ENCODE peak calls at places on chromosomes 1 and 21, in ten cellular contexts. U, Q, P, L, E, M, D, J, R and Y are unnamed samples.

GRCh38 chr1:192588546-192588945 is 13.0 kb downstream of the RGS1 start:
- DNase-seq in U (no peak), Q (no peak), P (no peak), L (no peak), E (no peak), M (no peak), D (no peak), J (no peak), R (no peak), Y (no peak)

GRCh38 chr1:66197785-66198184 is 336.2 kb upstream of the SGIP1 start:
- DNase-seq in U (no peak), Q (peak; percentile 71), P (no peak), L (no peak), E (no peak), M (no peak), D (no peak), J (no peak), R (no peak), Y (no peak)

GRCh38 chr1:113660053-113660452 is 99.2 kb downstream of the PHTF1 start:
- DNase-seq in U (no peak), Q (peak; percentile 29), P (no peak), L (no peak), E (no peak), M (no peak), D (no peak), J (peak; percentile 47), R (no peak), Y (no peak)

GRCh38 chr1:225464851-225465792 is 37.3 kb upstream of the LBR start:
- DNase-seq in U (no peak), Q (peak; percentile 69), P (no peak), L (no peak), E (no peak), M (no peak), D (no peak), J (peak; percentile 25), R (no peak), Y (no peak)

GRCh38 chr1:15353839-15354579 is 55.7 kb upstream of the EFHD2 start:
- DNase-seq in U (no peak), Q (peak; percentile 60), P (no peak), L (no peak), E (no peak), M (no peak), D (no peak), J (no peak), R (no peak), Y (no peak)

GRCh38 chr1:55631508-55631907 is 416.3 kb upstream of the USP24 start:
- DNase-seq in U (no peak), Q (no peak), P (no peak), L (no peak), E (no peak), M (no peak), D (no peak), J (no peak), R (no peak), Y (no peak)

GRCh38 chr1:161215079-161215478 is at the start of gene FCER1G:
- DNase-seq in U (peak; percentile 69), Q (no peak), P (no peak), L (peak; percentile 43), E (no peak), M (no peak), D (peak; percentile 70), J (no peak), R (no peak), Y (no peak)

GRCh38 chr1:232383455-232384074 is 246.4 kb downstream of the SIPA1L2 start:
- DNase-seq in U (no peak), Q (no peak), P (no peak), L (no peak), E (no peak), M (no peak), D (no peak), J (no peak), R (no peak), Y (no peak)

GRCh38 chr1:55214903-55215193 is 316 bp downstream of the USP24 start:
- DNase-seq in U (no peak), Q (no peak), P (peak; percentile 38), L (no peak), E (no peak), M (no peak), D (peak; percentile 24), J (no peak), R (peak; percentile 55), Y (peak; percentile 41)

GRCh38 chr21:32083175-32083574 is 195.7 kb downstream of the MIS18A start:
- DNase-seq in U (no peak), Q (peak; percentile 52), P (no peak), L (no peak), E (no peak), M (no peak), D (no peak), J (no peak), R (no peak), Y (no peak)

GRCh38 chr1:9900142-9901043 is 9.7 kb downstream of the CTNNBIP1 start:
- DNase-seq in U (peak; percentile 83), Q (no peak), P (no peak), L (no peak), E (no peak), M (no peak), D (peak; percentile 79), J (no peak), R (peak; percentile 91), Y (peak; percentile 79)

GRCh38 chr1:238621405-238621804 is 730.7 kb upstream of the ZP4 start:
- DNase-seq in U (no peak), Q (no peak), P (no peak), L (no peak), E (no peak), M (no peak), D (no peak), J (no peak), R (no peak), Y (no peak)

GRCh38 chr21:17576080-17576835 is 36.4 kb downstream of the BTG3 start:
- DNase-seq in U (no peak), Q (no peak), P (no peak), L (no peak), E (no peak), M (no peak), D (no peak), J (no peak), R (no peak), Y (no peak)

GRCh38 chr1:18955442-18956188 is 861 bp downstream of the IFFO2 start:
- DNase-seq in U (no peak), Q (peak; percentile 60), P (peak; percentile 35), L (peak; percentile 75), E (peak; percentile 81), M (no peak), D (no peak), J (no peak), R (peak; percentile 74), Y (peak; percentile 80)

GRCh38 chr1:36160388-36160948 is 4.5 kb downstream of the MAP7D1 start:
- DNase-seq in U (no peak), Q (no peak), P (no peak), L (peak; percentile 31), E (no peak), M (no peak), D (no peak), J (no peak), R (no peak), Y (no peak)
- H3K4me3 ChIP-seq in U (peak overlapping the region; percentile 28), Q (peak overlapping the region; percentile 45), P (peak overlapping the region; percentile 32), L (peak overlapping the region; percentile 82), E (peak overlapping the region; percentile 78), M (peak overlapping the region; percentile 61), D (peak overlapping the region; percentile 40), J (peak overlapping the region; percentile 29), R (no peak overlapping the region), Y (no peak overlapping the region)

DNA sequence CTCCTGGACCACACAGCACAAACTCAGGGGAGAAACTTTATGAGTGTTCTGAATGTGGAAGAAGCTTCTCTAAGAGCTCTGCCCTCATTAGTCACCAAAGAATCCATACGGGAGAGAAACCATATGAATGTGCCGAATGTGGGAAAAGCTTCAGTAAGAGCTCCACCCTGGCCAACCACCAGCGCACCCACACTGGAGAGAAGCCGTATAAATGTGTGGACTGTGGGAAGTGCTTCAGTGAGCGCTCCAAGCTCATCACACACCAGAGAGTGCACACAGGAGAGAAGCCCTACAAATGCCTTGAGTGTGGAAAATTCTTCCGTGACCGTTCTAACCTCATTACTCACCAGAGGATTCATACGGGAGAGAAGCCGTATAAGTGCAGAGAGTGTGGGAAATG is 22.5 kb downstream of the ZSCAN20 start:
- DNase-seq in U (no peak), Q (no peak), P (no peak), L (no peak), E (no peak), M (no peak), D (no peak), J (no peak), R (no peak), Y (no peak)
- H3K9me3 ChIP-seq in U (peaks cover 12% of the 10 kb centered on the region), Q (peaks cover 29% of the 10 kb centered on the region), P (peaks cover 36% of the 10 kb centered on the region), L (peaks cover 47% of the 10 kb centered on the region), E (peaks cover 27% of the 10 kb centered on the region), M (peaks cover 54% of the 10 kb centered on the region), D (peaks cover 77% of the 10 kb centered on the region), J (peaks cover 10% of the 10 kb centered on the region), R (peaks cover 44% of the 10 kb centered on the region), Y (peaks cover 41% of the 10 kb centered on the region)

GRCh38 chr21:42847726-42848125 is 31.6 kb downstream of the WDR4 start:
- DNase-seq in U (no peak), Q (no peak), P (no peak), L (no peak), E (peak; percentile 19), M (no peak), D (no peak), J (no peak), R (no peak), Y (no peak)
- H3K36me3 ChIP-seq in U (peaks cover 28% of the 10 kb centered on the region), Q (peaks cover 60% of the 10 kb centered on the region), P (no peaks in the 10 kb centered on the region), L (peaks cover 53% of the 10 kb centered on the region), E (peaks cover 19% of the 10 kb centered on the region), M (peaks cover 25% of the 10 kb centered on the region), D (peaks cover 61% of the 10 kb centered on the region), J (peaks cover 80% of the 10 kb centered on the region), R (peaks cover 1% of the 10 kb centered on the region), Y (peaks cover 4% of the 10 kb centered on the region)

DNA sequence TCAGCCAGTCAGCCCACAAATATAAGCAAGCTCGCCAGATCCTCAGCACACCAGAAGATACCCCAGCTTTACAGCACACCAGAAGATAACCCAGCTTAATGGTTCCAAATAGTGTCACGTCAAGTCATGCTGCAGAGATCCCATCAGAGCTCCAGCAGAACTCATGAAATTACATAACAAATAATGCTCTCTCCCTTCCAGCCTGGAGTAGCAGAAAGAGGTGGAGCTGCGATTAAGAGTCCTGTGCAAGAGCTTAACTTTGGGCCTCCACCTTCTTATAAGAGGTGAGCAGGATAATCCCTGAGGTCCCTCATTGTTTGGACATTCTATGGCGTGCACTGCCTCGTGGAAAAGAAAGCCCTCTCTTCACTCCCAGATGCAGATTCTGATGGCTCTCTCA is 59.3 kb downstream of the GLUL start:
- DNase-seq in U (no peak), Q (no peak), P (no peak), L (no peak), E (no peak), M (no peak), D (no peak), J (peak; percentile 100), R (no peak), Y (no peak)
- H3K4me3 ChIP-seq in U (no peak overlapping the region), Q (no peak overlapping the region), P (no peak overlapping the region), L (no peak overlapping the region), E (no peak overlapping the region), M (no peak overlapping the region), D (no peak overlapping the region), J (no peak overlapping the region), R (no peak overlapping the region), Y (no peak overlapping the region)